ENCODE peak calls at places on chromosome 3, in six cellular contexts. J, Z, C, I, A and X are unnamed samples.

GRCh38 chr3:188931531-188931930 is 240.2 kb upstream of the TPRG1 start:
- DNase-seq in J (no peak), Z (no peak), C (no peak), I (no peak), A (no peak), X (no peak)

GRCh38 chr3:78091478-78092119 is 1051.7 kb downstream of the ROBO2 start:
- DNase-seq in J (no peak), Z (no peak), C (no peak), I (no peak), A (no peak), X (no peak)

GRCh38 chr3:168546707-168547106 is 451.0 kb upstream of the GOLIM4 start:
- DNase-seq in J (no peak), Z (no peak), C (no peak), I (no peak), A (no peak), X (no peak)

GRCh38 chr3:123347205-123347604 is 101.7 kb downstream of the ADCY5 start:
- DNase-seq in J (no peak), Z (no peak), C (no peak), I (no peak), A (no peak), X (no peak)

GRCh38 chr3:55085231-55085630 is 157.4 kb upstream of the LRTM1 start:
- DNase-seq in J (no peak), Z (no peak), C (no peak), I (no peak), A (no peak), X (no peak)

GRCh38 chr3:77456881-77457280 is 417.0 kb downstream of the ROBO2 start:
- DNase-seq in J (no peak), Z (no peak), C (no peak), I (no peak), A (no peak), X (no peak)

GRCh38 chr3:34646911-34647465 is 848.6 kb downstream of the PDCD6IP start:
- DNase-seq in J (no peak), Z (no peak), C (no peak), I (no peak), A (no peak), X (no peak)

GRCh38 chr3:123883656-123884257 is 375 bp downstream of the MYLK start:
- DNase-seq in J (no peak), Z (no peak), C (no peak), I (no peak), A (no peak), X (no peak)

GRCh38 chr3:25513642-25514266 is 85.7 kb downstream of the RARB start:
- DNase-seq in J (no peak), Z (no peak), C (no peak), I (no peak), A (no peak), X (no peak)

GRCh38 chr3:188157971-188158370 is 4.0 kb downstream of the LPP start:
- DNase-seq in J (no peak), Z (no peak), C (no peak), I (no peak), A (no peak), X (no peak)

GRCh38 chr3:27758083-27758482 is 36.0 kb upstream of the EOMES start:
- DNase-seq in J (no peak), Z (peak), C (no peak), I (peak), A (no peak), X (no peak)

GRCh38 chr3:66473181-66473580 is 27.6 kb downstream of the LRIG1 start:
- DNase-seq in J (no peak), Z (peak), C (no peak), I (peak), A (no peak), X (no peak)

GRCh38 chr3:123817413-123817812 is 66.7 kb downstream of the MYLK start:
- DNase-seq in J (no peak), Z (no peak), C (no peak), I (no peak), A (no peak), X (no peak)

DNA sequence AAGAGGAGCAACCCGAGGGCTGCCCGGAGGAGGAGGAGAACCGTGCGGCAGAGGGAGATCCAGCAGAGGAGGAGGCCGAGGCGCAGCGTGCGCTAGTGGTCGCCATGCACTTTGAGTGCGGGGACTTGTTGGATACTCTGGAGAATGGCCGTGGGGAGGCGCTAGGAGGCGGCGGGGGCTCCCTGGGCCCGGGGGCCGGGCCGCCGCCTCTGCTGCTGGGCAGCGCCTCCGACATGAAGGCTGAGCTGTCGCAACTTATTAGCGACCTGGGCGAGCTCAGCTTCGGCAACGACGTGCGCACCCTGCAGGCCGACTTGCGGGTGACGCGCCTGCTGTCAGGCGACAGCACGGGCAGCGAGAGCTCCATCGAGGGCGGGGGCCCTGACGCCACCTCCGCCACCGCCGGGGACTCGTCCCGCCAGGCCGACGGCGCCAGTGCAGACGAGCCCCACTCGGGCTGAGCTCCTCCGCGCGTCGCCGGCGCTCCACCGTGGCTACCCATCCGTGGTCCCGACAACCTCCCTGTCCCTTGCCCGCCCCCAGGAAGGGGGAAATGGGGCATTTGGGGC is 2.0 kb downstream of the FAM43A start:
- DNase-seq in J (peak), Z (peak), C (no peak), I (peak), A (peak), X (peak)
- TF ChIP-seq CTCF in J (peak), Z (peak), C (peak), I (peak), A (peak), X (peak)

GRCh38 chr3:159781867-159782266 is 206.8 kb upstream of the IL12A start:
- DNase-seq in J (no peak), Z (no peak), C (no peak), I (no peak), A (no peak), X (no peak)
- TF ChIP-seq CTCF in J (no peak), Z (no peak), C (no peak), I (no peak), A (no peak), X (no peak)

GRCh38 chr3:94522488-94522887 is 459.6 kb downstream of the NSUN3 start:
- DNase-seq in J (no peak), Z (no peak), C (no peak), I (no peak), A (no peak), X (no peak)

GRCh38 chr3:94524102-94524922 is 461.5 kb downstream of the NSUN3 start:
- DNase-seq in J (no peak), Z (no peak), C (no peak), I (no peak), A (no peak), X (no peak)

GRCh38 chr3:94520364-94520763 is 457.5 kb downstream of the NSUN3 start:
- DNase-seq in J (no peak), Z (no peak), C (no peak), I (no peak), A (no peak), X (no peak)

GRCh38 chr3:94529821-94530220 is 467.0 kb downstream of the NSUN3 start:
- DNase-seq in J (no peak), Z (no peak), C (no peak), I (no peak), A (no peak), X (no peak)

DNA sequence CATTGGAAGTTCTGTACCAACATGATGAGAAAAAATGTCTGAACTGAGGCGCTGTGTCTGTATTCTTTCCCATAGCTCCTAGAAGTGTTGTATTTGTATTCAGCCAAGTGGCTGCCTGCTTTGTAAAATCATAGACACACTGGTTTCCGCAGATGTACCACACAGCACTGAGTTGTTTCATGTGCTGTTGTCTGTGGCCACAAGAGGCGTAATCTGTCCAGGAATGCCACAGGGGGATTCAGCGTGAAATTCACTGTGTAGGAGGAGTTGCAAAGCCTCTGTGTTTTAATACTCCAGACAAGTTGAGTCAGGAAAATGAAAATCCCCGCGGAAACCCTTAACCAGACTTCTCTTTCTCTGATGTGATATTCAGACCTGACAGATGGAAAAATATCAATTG is 462.2 kb downstream of the NSUN3 start:
- DNase-seq in J (peak), Z (peak), C (no peak), I (peak), A (peak), X (no peak)
- TF ChIP-seq CTCF in J (peak), Z (peak), C (no peak), I (peak), A (peak), X (peak)

GRCh38 chr3:150636258-150636657 is 33.1 kb downstream of the SELENOT start:
- DNase-seq in J (no peak), Z (no peak), C (no peak), I (no peak), A (no peak), X (no peak)
- TF ChIP-seq CTCF in J (no peak), Z (no peak), C (no peak), I (no peak), A (no peak), X (no peak)